ENCODE peak calls at places on chromosome 2, in eight cellular contexts. S is brain pericyte; T is uterus; E is germinal center; G is neural progenitor cell; C is neural crest cell; F is stimulated activated CD4-positive, alpha-beta T cell treated with anti-CD3 and anti-CD28 coated beads, Interleukin-12 subunit alpha, Interleukin-12 subunit beta, amount 100 ng/mL, for 4 hours; Z is occipital lobe. Q is an unnamed sample.

GRCh38 chr2:178553047-178553446 is 72.8 kb downstream of the PLEKHA3 start:
- DNase-seq in F (no peak), E (no peak), T (no peak), Z (no peak), S (peak), G (no peak), C (no peak), Q (peak)

GRCh38 chr2:162146906-162147305 is 5.1 kb downstream of the GCG start:
- DNase-seq in E (no peak), F (no peak), C (no peak), T (no peak), G (no peak), Z (no peak), S (no peak), Q (peak)

GRCh38 chr2:118061135-118061955 is 26.9 kb upstream of the INSIG2 start:
- DNase-seq in C (no peak), T (no peak), E (peak), S (no peak), Z (no peak), F (no peak), G (peak), Q (peak)

GRCh38 chr2:201642579-201643215 is 606 bp downstream of the TMEM237 start:
- DNase-seq in G (peak), E (peak), C (peak), S (peak), T (peak), Z (peak), F (peak), Q (peak)

GRCh38 chr2:18659891-18660290 is 70.5 kb upstream of the NT5C1B start:
- DNase-seq in G (no peak), Z (no peak), S (no peak), E (no peak), T (no peak), C (no peak), F (no peak), Q (no peak)

GRCh38 chr2:31088516-31089195 is 49.6 kb downstream of the GALNT14 start:
- DNase-seq in T (no peak), C (no peak), F (no peak), Z (no peak), S (no peak), E (no peak), G (no peak), Q (no peak)

GRCh38 chr2:75342504-75343175 is 143.3 kb upstream of the TACR1 start:
- DNase-seq in G (no peak), E (no peak), S (no peak), F (no peak), Z (no peak), C (no peak), T (no peak), Q (no peak)

GRCh38 chr2:46462936-46463335 is 16.4 kb upstream of the TMEM247 start:
- DNase-seq in C (no peak), F (no peak), E (no peak), Z (no peak), T (no peak), G (no peak), S (no peak), Q (peak)

GRCh38 chr2:26500406-26500805 is 22.5 kb upstream of the OTOF start:
- DNase-seq in S (no peak), G (no peak), E (no peak), T (no peak), Z (no peak), F (no peak), C (no peak), Q (no peak)

GRCh38 chr2:153873062-153874048 is 1.6 kb downstream of the GALNT13 start:
- DNase-seq in T (no peak), Z (peak), S (no peak), F (no peak), C (peak), E (no peak), G (peak), Q (no peak)

GRCh38 chr2:184472481-184472880 is 125.8 kb upstream of the ZNF804A start:
- DNase-seq in E (no peak), Z (no peak), T (no peak), F (no peak), C (no peak), S (no peak), G (peak), Q (no peak)

GRCh38 chr2:85130407-85130806 is 2.8 kb upstream of the TCF7L1 start:
- DNase-seq in F (no peak), T (no peak), E (no peak), G (no peak), C (no peak), Z (no peak), S (no peak), Q (no peak)

GRCh38 chr2:169790581-169790980 is 8.1 kb upstream of the SSB start:
- DNase-seq in T (no peak), S (no peak), E (no peak), F (no peak), C (no peak), Z (no peak), G (no peak), Q (no peak)

GRCh38 chr2:218993345-218994315 is at the start of gene CRYBA2:
- DNase-seq in E (no peak), C (no peak), S (no peak), G (peak), Z (no peak), F (no peak), T (no peak), Q (no peak)

GRCh38 chr2:10597956-10598355 is 91.8 kb downstream of the NOL10 start:
- DNase-seq in Z (no peak), G (no peak), F (no peak), S (no peak), E (no peak), T (no peak), C (no peak), Q (no peak)

GRCh38 chr2:42830922-42831574 is 38.7 kb upstream of the HAAO start:
- DNase-seq in G (no peak), S (no peak), Z (no peak), T (no peak), C (no peak), F (no peak), E (no peak), Q (no peak)

Q was measured in HCEC 1CT.